ENCODE peak calls at places on chromosomes 13 and 19, in five cellular contexts. S, Z, B, V and Y are unnamed samples.

GRCh38 chr19:35363711-35364425 is 5.6 kb downstream of the FFAR3 start:
- DNase-seq in V (no peak), B (no peak), S (no peak), Z (no peak), Y (no peak)

GRCh38 chr13:37023871-37024270 is 23.3 kb downstream of the EXOSC8 start:
- DNase-seq in Z (no peak), V (no peak), S (no peak), B (no peak), Y (no peak)

GRCh38 chr13:40586886-40587285 is 79.6 kb downstream of the FOXO1 start:
- DNase-seq in B (no peak), V (no peak), Z (no peak), S (no peak), Y (no peak)

GRCh38 chr19:54062643-54063042 is 1.1 kb downstream of the VSTM1 start:
- DNase-seq in Z (no peak), V (no peak), B (no peak), S (no peak), Y (no peak)

GRCh38 chr13:89401209-89401810 is 1730.1 kb downstream of the SLITRK5 start:
- DNase-seq in Z (no peak), S (peak; percentile 45), B (no peak), V (no peak), Y (no peak)

GRCh38 chr19:40745402-40745780 is 4.9 kb downstream of the ACTMAP start:
- DNase-seq in B (no peak), Z (no peak), S (peak; percentile 24), V (no peak), Y (no peak)

GRCh38 chr19:16942583-16942982 is 53.8 kb downstream of the F2RL3 start:
- DNase-seq in Z (no peak), B (no peak), V (no peak), S (no peak), Y (no peak)

GRCh38 chr13:41029629-41030028 is 10.5 kb upstream of the ELF1 start:
- DNase-seq in B (no peak), V (no peak), Z (no peak), S (no peak), Y (no peak)

GRCh38 chr13:94660695-94661324 is 51.5 kb downstream of the SOX21 start:
- DNase-seq in S (no peak), V (no peak), B (no peak), Z (peak; percentile 15), Y (no peak)

GRCh38 chr19:1313695-1314613 is 28.3 kb downstream of the EFNA2 start:
- DNase-seq in S (no peak), Z (no peak), V (no peak), B (no peak), Y (no peak)

GRCh38 chr19:3062165-3063105 is at the start of gene TLE5:
- DNase-seq in Z (peak; percentile 62), S (no peak), B (peak; percentile 67), V (peak; percentile 67), Y (no peak)

GRCh38 chr19:47998800-47999199 is 4.4 kb downstream of the ELSPBP1 start:
- DNase-seq in B (no peak), V (no peak), Z (no peak), S (no peak), Y (no peak)

GRCh38 chr19:5143471-5144411 is 174.8 kb downstream of the KDM4B start:
- DNase-seq in B (no peak), Z (no peak), V (no peak), S (no peak), Y (no peak)

GRCh38 chr19:14519860-14520407 is 1.7 kb upstream of the DNAJB1 start:
- DNase-seq in Z (no peak), V (no peak), S (no peak), B (peak; percentile 36), Y (no peak)

GRCh38 chr13:73952683-73953082 is 181.5 kb downstream of the KLF12 start:
- DNase-seq in V (no peak), B (no peak), Z (no peak), S (peak; percentile 39), Y (no peak)

GRCh38 chr19:50718255-50719118 is 1.1 kb downstream of the SHANK1 start:
- DNase-seq in V (no peak), S (no peak), B (no peak), Z (no peak), Y (no peak)

GRCh38 chr19:18164072-18164471 is 9.5 kb upstream of the IFI30 start:
- DNase-seq in B (no peak), Z (no peak), S (no peak), V (no peak), Y (no peak)

GRCh38 chr19:18160441-18160791 is 7.5 kb downstream of the PIK3R2 start:
- DNase-seq in S (no peak), V (no peak), Z (no peak), B (no peak), Y (no peak)

GRCh38 chr19:18159810-18160209 is 6.8 kb downstream of the PIK3R2 start:
- DNase-seq in Z (no peak), B (no peak), V (no peak), S (no peak), Y (no peak)

GRCh38 chr19:18160792-18161690 is 8.1 kb downstream of the PIK3R2 start:
- DNase-seq in B (peak; percentile 78), V (no peak), Z (peak; percentile 82), S (no peak), Y (peak; percentile 74)

GRCh38 chr19:18161691-18162039 is 8.7 kb downstream of the PIK3R2 start:
- DNase-seq in V (no peak), S (no peak), Z (no peak), B (no peak), Y (no peak)
- TF ChIP-seq CTCF in V (no peak), S (no peak), Z (peak; percentile 22), B (no peak), Y (no peak)

DNA sequence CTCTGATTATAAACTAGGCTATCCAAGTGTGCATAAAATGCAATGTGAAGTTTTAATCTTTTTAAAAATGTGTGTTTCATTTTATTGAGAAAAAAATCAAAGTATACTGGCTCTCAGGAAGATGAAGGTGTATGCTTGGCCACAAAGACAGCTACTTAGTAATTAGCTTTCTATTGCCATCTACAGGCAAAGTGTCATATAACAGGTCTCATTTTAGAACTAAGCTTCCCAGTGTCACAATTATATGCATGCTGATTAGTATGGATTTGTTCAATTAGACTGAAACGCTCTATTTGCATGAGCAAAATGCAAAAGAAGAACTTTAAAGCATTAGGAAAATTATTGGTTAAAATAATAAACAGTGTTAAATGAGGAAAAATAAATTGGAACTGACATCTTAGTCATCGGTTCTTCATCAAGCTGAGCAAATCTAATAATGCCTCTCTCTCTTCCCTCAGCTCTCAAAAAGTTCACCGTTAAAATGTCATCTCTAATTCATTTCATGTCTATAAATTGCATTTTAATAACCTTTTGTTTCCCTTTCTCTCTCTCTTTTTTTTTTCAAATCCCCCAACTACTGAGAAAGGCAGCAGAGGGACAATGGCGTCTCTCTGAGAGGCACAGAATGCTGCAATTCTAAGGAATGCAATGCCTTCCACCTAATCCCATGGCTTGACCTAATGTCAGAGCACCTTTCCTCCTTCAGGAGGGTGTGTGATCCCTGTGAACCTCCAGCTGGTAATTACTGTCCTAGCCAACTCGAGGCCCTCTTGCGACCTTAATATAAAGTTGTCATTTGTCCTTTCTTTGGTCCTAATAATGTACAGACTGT is 313.1 kb upstream of the MAB21L1 start:
- DNase-seq in B (no peak), S (no peak), Z (no peak), V (no peak), Y (no peak)
- TF ChIP-seq CTCF in B (peak; percentile 46), S (peak; percentile 69), Z (no peak), V (peak; percentile 41), Y (peak; percentile 68)

GRCh38 chr13:20636079-20636478 is 67.4 kb upstream of the IL17D start:
- DNase-seq in V (no peak), S (no peak), B (no peak), Z (no peak), Y (no peak)
- TF ChIP-seq CTCF in V (no peak), S (no peak), B (no peak), Z (no peak), Y (no peak)

GRCh38 chr13:30256713-30257432 is 50.5 kb downstream of the KATNAL1 start:
- DNase-seq in S (no peak), V (no peak), B (no peak), Z (no peak), Y (no peak)

GRCh38 chr13:30257433-30258099 is 49.8 kb downstream of the KATNAL1 start:
- DNase-seq in V (peak; percentile 3), B (no peak), Z (no peak), S (no peak), Y (no peak)

GRCh38 chr13:30253830-30254229 is 53.5 kb downstream of the KATNAL1 start:
- DNase-seq in S (no peak), V (no peak), B (no peak), Z (no peak), Y (no peak)

GRCh38 chr13:30255696-30256095 is 51.7 kb downstream of the KATNAL1 start:
- DNase-seq in B (no peak), Z (no peak), S (no peak), V (no peak), Y (no peak)
- TF ChIP-seq CTCF in B (peak; percentile 28), Z (no peak), S (no peak), V (no peak), Y (no peak)

GRCh38 chr19:11378319-11379189 is 4.1 kb downstream of the SWSAP1 start:
- DNase-seq in Z (peak; percentile 76), V (peak; percentile 43), S (no peak), B (peak; percentile 49), Y (peak; percentile 63)
- TF ChIP-seq CTCF in Z (peak; percentile 65), V (peak; percentile 6), S (peak; percentile 54), B (peak; percentile 43), Y (peak; percentile 67)